ENCODE peak calls at places on chromosome 10, in seven cellular contexts. U is MM.1S; A is NCI-H510A treated with DMSO at 0.1 percent for 48 hours; O is body of pancreas; K is stimulated activated CD4-positive, alpha-beta T cell treated with anti-CD3 and anti-CD28 coated beads, Interleukin-1b, Interleukin-23, amount 100 ng/mL, for 24 hours; H is activated CD8-positive, alpha-beta memory T cell treated with anti-CD3 and anti-CD28 coated beads for 24 hours; X is T-helper 17 cell. P is an unnamed sample.

GRCh38 chr10:57015595-57016303 is 654.7 kb upstream of the ZWINT start:
- DNase-seq in O (no peak), K (no peak), U (no peak), H (no peak), X (no peak), A (peak; percentile 92), P (no peak)

GRCh38 chr10:44280211-44280610 is 104.7 kb downstream of the CXCL12 start:
- DNase-seq in K (no peak), X (no peak), H (no peak), A (no peak), U (no peak), O (no peak), P (no peak)

GRCh38 chr10:21976739-21977138 is 26.8 kb downstream of the DNAJC1 start:
- DNase-seq in A (no peak), H (no peak), O (no peak), X (no peak), K (no peak), U (no peak), P (no peak)

GRCh38 chr10:9745158-9745557 is 1272.5 kb upstream of the CELF2 start:
- DNase-seq in O (no peak), U (no peak), A (no peak), H (no peak), X (no peak), K (no peak), P (no peak)

GRCh38 chr10:70063418-70064098 is 10.9 kb downstream of the MACROH2A2 start:
- DNase-seq in O (no peak), H (no peak), K (no peak), X (no peak), U (no peak), A (no peak), P (no peak)

GRCh38 chr10:32961892-32962369 is 3.9 kb upstream of the ITGB1 start:
- DNase-seq in A (no peak), K (no peak), O (no peak), H (no peak), X (no peak), U (no peak), P (no peak)

GRCh38 chr10:13375791-13376190 is 27.7 kb upstream of the SEPHS1 start:
- DNase-seq in H (no peak), U (no peak), O (no peak), X (no peak), K (no peak), A (no peak), P (no peak)

GRCh38 chr10:72625276-72625607 is 637 bp downstream of the MICU1 start:
- DNase-seq in A (no peak), X (no peak), U (no peak), H (no peak), O (no peak), K (no peak), P (no peak)

GRCh38 chr10:15339857-15340256 is 31.2 kb downstream of the FAM171A1 start:
- DNase-seq in U (no peak), X (no peak), A (no peak), K (no peak), O (no peak), H (no peak), P (no peak)

GRCh38 chr10:114709966-114710365 is 51.9 kb upstream of the ABLIM1 start:
- DNase-seq in A (no peak), U (no peak), K (no peak), O (no peak), X (no peak), H (no peak), P (no peak)

GRCh38 chr10:106474891-106475290 is 689.6 kb downstream of the SORCS1 start:
- DNase-seq in K (no peak), H (no peak), O (no peak), X (no peak), U (no peak), A (no peak), P (no peak)

GRCh38 chr10:12340371-12340770 is 9.0 kb upstream of the CAMK1D start:
- DNase-seq in X (no peak), U (no peak), K (no peak), A (no peak), H (no peak), O (no peak), P (no peak)

GRCh38 chr10:116768786-116769185 is 26.4 kb upstream of the HSPA12A start:
- DNase-seq in A (no peak), H (no peak), X (no peak), O (no peak), K (no peak), U (no peak), P (no peak)

GRCh38 chr10:88896336-88897018 is 16.4 kb downstream of the STAMBPL1 start:
- DNase-seq in K (no peak), H (no peak), U (no peak), O (no peak), X (no peak), A (no peak), P (no peak)

GRCh38 chr10:62413048-62413447 is 38.9 kb downstream of the ZNF365 start:
- DNase-seq in H (no peak), O (no peak), U (no peak), A (no peak), K (no peak), X (no peak), P (no peak)

GRCh38 chr10:22620140-22620857 is 94.1 kb downstream of the PIP4K2A start:
- DNase-seq in O (peak; percentile 41), U (no peak), A (no peak), X (no peak), H (no peak), K (no peak), P (no peak)

GRCh38 chr10:92290076-92290836 is 622 bp downstream of the CPEB3 start:
- DNase-seq in O (peak; percentile 61), A (peak; percentile 69), U (peak; percentile 57), K (peak; percentile 3), H (no peak), X (peak; percentile 5), P (peak; percentile 72)

GRCh38 chr10:49408437-49409306 is 12.8 kb upstream of the DRGX start:
- DNase-seq in K (no peak), O (peak; percentile 38), A (no peak), X (no peak), H (no peak), U (no peak), P (peak; percentile 20)

GRCh38 chr10:51733061-51733460 is 33.7 kb upstream of the CSTF2T start:
- DNase-seq in K (no peak), A (no peak), U (no peak), O (no peak), H (no peak), X (no peak), P (no peak)

GRCh38 chr10:34696423-34696822 is 118.7 kb downstream of the PARD3 start:
- DNase-seq in H (no peak), X (no peak), K (no peak), A (no peak), U (no peak), O (no peak), P (no peak)

GRCh38 chr10:117503170-117503885 is 39.2 kb upstream of the EMX2 start:
- DNase-seq in O (no peak), K (no peak), U (peak; percentile 86), H (no peak), A (no peak), X (no peak), P (peak; percentile 46)

GRCh38 chr10:6722616-6723004 is 142.5 kb upstream of the PRKCQ start:
- DNase-seq in A (no peak), O (no peak), H (no peak), U (no peak), K (no peak), X (no peak), P (no peak)

GRCh38 chr10:61761825-61762217 is 99.1 kb downstream of the CABCOCO1 start:
- DNase-seq in H (no peak), X (no peak), O (no peak), U (no peak), K (no peak), A (no peak), P (no peak)

GRCh38 chr10:19505320-19506092 is 310.7 kb upstream of the PLXDC2 start:
- DNase-seq in O (no peak), H (no peak), X (no peak), A (no peak), U (no peak), K (no peak), P (no peak)